ENCODE peak calls at places on chromosome 6, in eight cellular contexts. One of them, this sample, is unnamed.

GRCh38 chr6:4599924-4600323 is 176.3 kb upstream of the CDYL start:
- DNase-seq in BJ: no peak
- DNase-seq in PC-3: peak
- DNase-seq in GM06990: no peak
- DNase-seq in cardiac fibroblast: peak
- DNase-seq in AG04450: peak
- DNase-seq in fibroblast of mammary gland: peak
- DNase-seq in AG04449: no peak
- DNase-seq in this sample: peak

GRCh38 chr6:82072113-82072512 is 175.4 kb downstream of the IBTK start:
- DNase-seq in BJ: no peak
- DNase-seq in GM06990: no peak
- DNase-seq in fibroblast of mammary gland: no peak
- DNase-seq in PC-3: no peak
- DNase-seq in cardiac fibroblast: no peak
- DNase-seq in AG04450: no peak
- DNase-seq in AG04449: no peak
- DNase-seq in this sample: peak

GRCh38 chr6:132202569-132202968 is 198.7 kb downstream of the MOXD1 start:
- DNase-seq in AG04449: peak
- DNase-seq in AG04450: peak
- DNase-seq in PC-3: no peak
- DNase-seq in GM06990: no peak
- DNase-seq in BJ: peak
- DNase-seq in cardiac fibroblast: peak
- DNase-seq in fibroblast of mammary gland: peak
- DNase-seq in this sample: peak

GRCh38 chr6:69584913-69585729 is 211.7 kb downstream of the LMBRD1 start:
- DNase-seq in PC-3: no peak
- DNase-seq in AG04450: no peak
- DNase-seq in cardiac fibroblast: peak
- DNase-seq in BJ: peak
- DNase-seq in fibroblast of mammary gland: no peak
- DNase-seq in AG04449: no peak
- DNase-seq in GM06990: peak
- DNase-seq in this sample: no peak

GRCh38 chr6:90446164-90446563 is 140.7 kb downstream of the MAP3K7 start:
- DNase-seq in GM06990: no peak
- DNase-seq in fibroblast of mammary gland: peak
- DNase-seq in cardiac fibroblast: peak
- DNase-seq in AG04449: no peak
- DNase-seq in AG04450: peak
- DNase-seq in PC-3: no peak
- DNase-seq in BJ: no peak
- DNase-seq in this sample: no peak

GRCh38 chr6:28757429-28758045 is 166.2 kb downstream of the TRIM27 start:
- DNase-seq in PC-3: no peak
- DNase-seq in AG04449: no peak
- DNase-seq in BJ: no peak
- DNase-seq in GM06990: no peak
- DNase-seq in AG04450: no peak
- DNase-seq in cardiac fibroblast: no peak
- DNase-seq in fibroblast of mammary gland: no peak
- DNase-seq in this sample: no peak

GRCh38 chr6:33724281-33725023 is 13.0 kb upstream of the UQCC2 start:
- DNase-seq in fibroblast of mammary gland: no peak
- DNase-seq in AG04449: no peak
- DNase-seq in cardiac fibroblast: no peak
- DNase-seq in PC-3: no peak
- DNase-seq in BJ: no peak
- DNase-seq in AG04450: no peak
- DNase-seq in GM06990: no peak
- DNase-seq in this sample: no peak

GRCh38 chr6:121780325-121781313 is 345.2 kb downstream of the GJA1 start:
- DNase-seq in AG04449: peak
- DNase-seq in BJ: peak
- DNase-seq in GM06990: no peak
- DNase-seq in PC-3: peak
- DNase-seq in cardiac fibroblast: peak
- DNase-seq in AG04450: peak
- DNase-seq in fibroblast of mammary gland: peak
- DNase-seq in this sample: peak

GRCh38 chr6:69416739-69417138 is 380.1 kb downstream of the LMBRD1 start:
- DNase-seq in cardiac fibroblast: peak
- DNase-seq in AG04449: no peak
- DNase-seq in AG04450: no peak
- DNase-seq in GM06990: no peak
- DNase-seq in BJ: no peak
- DNase-seq in PC-3: peak
- DNase-seq in fibroblast of mammary gland: peak
- DNase-seq in this sample: no peak

GRCh38 chr6:108727966-108728730 is 120.1 kb upstream of the ARMC2 start:
- DNase-seq in PC-3: no peak
- DNase-seq in BJ: no peak
- DNase-seq in cardiac fibroblast: no peak
- DNase-seq in GM06990: no peak
- DNase-seq in fibroblast of mammary gland: no peak
- DNase-seq in AG04449: no peak
- DNase-seq in AG04450: no peak
- DNase-seq in this sample: no peak

GRCh38 chr6:1609662-1610496 is at the start of gene FOXC1:
- DNase-seq in BJ: peak
- DNase-seq in cardiac fibroblast: peak
- DNase-seq in AG04450: peak
- DNase-seq in fibroblast of mammary gland: peak
- DNase-seq in PC-3: peak
- DNase-seq in GM06990: peak
- DNase-seq in AG04449: peak
- DNase-seq in this sample: peak

DNA sequence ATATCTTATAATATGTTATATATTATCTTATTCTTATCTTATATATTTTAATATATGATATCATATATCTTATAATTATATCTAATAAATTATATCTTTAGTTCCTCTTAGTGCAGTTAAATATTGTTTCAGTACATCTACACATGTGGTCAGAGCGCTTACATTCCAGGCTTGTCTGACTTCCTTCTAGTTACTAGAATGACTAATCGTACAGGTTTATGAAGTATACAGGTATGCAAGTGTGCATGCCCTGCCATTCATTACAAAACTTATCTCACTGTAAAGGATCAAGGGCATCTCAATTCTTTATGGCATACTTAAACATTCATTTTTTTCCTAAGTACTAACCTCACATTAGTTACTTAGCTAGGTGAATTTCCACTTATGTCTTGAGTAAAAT is 1278.0 kb upstream of the MAP3K7 start:
- DNase-seq in AG04450: no peak
- DNase-seq in AG04449: no peak
- DNase-seq in fibroblast of mammary gland: no peak
- DNase-seq in cardiac fibroblast: no peak
- DNase-seq in GM06990: no peak
- DNase-seq in BJ: no peak
- DNase-seq in PC-3: peak
- DNase-seq in this sample: no peak
- TF ChIP-seq CTCF in AG04450: no peak
- TF ChIP-seq CTCF in AG04449: no peak
- TF ChIP-seq CTCF in fibroblast of mammary gland: no peak
- TF ChIP-seq CTCF in cardiac fibroblast: no peak
- TF ChIP-seq CTCF in GM06990: no peak
- TF ChIP-seq CTCF in BJ: no peak
- TF ChIP-seq CTCF in PC-3: no peak
- TF ChIP-seq CTCF in this sample: no peak

GRCh38 chr6:41374618-41375590 is 39.5 kb downstream of the NCR2 start:
- DNase-seq in AG04450: no peak
- DNase-seq in fibroblast of mammary gland: no peak
- DNase-seq in cardiac fibroblast: no peak
- DNase-seq in BJ: no peak
- DNase-seq in AG04449: no peak
- DNase-seq in GM06990: no peak
- DNase-seq in PC-3: no peak
- DNase-seq in this sample: no peak
- H3K4me3 ChIP-seq in AG04450: no peak
- H3K4me3 ChIP-seq in fibroblast of mammary gland: no peak
- H3K4me3 ChIP-seq in cardiac fibroblast: no peak
- H3K4me3 ChIP-seq in BJ: no peak
- H3K4me3 ChIP-seq in AG04449: no peak
- H3K4me3 ChIP-seq in GM06990: no peak
- H3K4me3 ChIP-seq in PC-3: no peak
- H3K4me3 ChIP-seq in this sample: no peak

GRCh38 chr6:71190809-71191208 is 97.8 kb upstream of the OGFRL1 start:
- DNase-seq in cardiac fibroblast: peak
- DNase-seq in GM06990: no peak
- DNase-seq in BJ: no peak
- DNase-seq in AG04450: no peak
- DNase-seq in fibroblast of mammary gland: peak
- DNase-seq in PC-3: peak
- DNase-seq in AG04449: no peak
- DNase-seq in this sample: peak
- TF ChIP-seq CTCF in cardiac fibroblast: peak
- TF ChIP-seq CTCF in GM06990: peak
- TF ChIP-seq CTCF in BJ: peak
- TF ChIP-seq CTCF in AG04450: peak
- TF ChIP-seq CTCF in fibroblast of mammary gland: peak
- TF ChIP-seq CTCF in PC-3: peak
- TF ChIP-seq CTCF in AG04449: no peak
- TF ChIP-seq CTCF in this sample: peak

GRCh38 chr6:129707882-129708495 is 2.0 kb downstream of the ARHGAP18 start:
- DNase-seq in AG04450: no peak
- DNase-seq in PC-3: no peak
- DNase-seq in fibroblast of mammary gland: no peak
- DNase-seq in AG04449: no peak
- DNase-seq in GM06990: no peak
- DNase-seq in BJ: no peak
- DNase-seq in cardiac fibroblast: no peak
- DNase-seq in this sample: no peak
- H3K4me3 ChIP-seq in AG04450: peak
- H3K4me3 ChIP-seq in PC-3: peak
- H3K4me3 ChIP-seq in fibroblast of mammary gland: peak
- H3K4me3 ChIP-seq in AG04449: peak
- H3K4me3 ChIP-seq in GM06990: peak
- H3K4me3 ChIP-seq in BJ: peak
- H3K4me3 ChIP-seq in cardiac fibroblast: peak
- H3K4me3 ChIP-seq in this sample: peak

GRCh38 chr6:91534614-91535013 is 947.7 kb upstream of the MAP3K7 start:
- DNase-seq in BJ: no peak
- DNase-seq in AG04450: no peak
- DNase-seq in fibroblast of mammary gland: no peak
- DNase-seq in cardiac fibroblast: no peak
- DNase-seq in PC-3: peak
- DNase-seq in GM06990: no peak
- DNase-seq in AG04449: no peak
- DNase-seq in this sample: no peak
- TF ChIP-seq CTCF in BJ: no peak
- TF ChIP-seq CTCF in AG04450: no peak
- TF ChIP-seq CTCF in fibroblast of mammary gland: no peak
- TF ChIP-seq CTCF in cardiac fibroblast: no peak
- TF ChIP-seq CTCF in PC-3: peak
- TF ChIP-seq CTCF in GM06990: no peak
- TF ChIP-seq CTCF in AG04449: no peak
- TF ChIP-seq CTCF in this sample: peak

This sample was measured in fibroblast of villous mesenchyme.